ENCODE peak calls at places on chromosomes 1 and 21, in ten cellular contexts. B is glutamatergic neuron; O is lower leg skin; Q is Peyer's patch; Z is GM06990; W is GM23338; K is AG09319; J is neural progenitor cell; U is heart left ventricle; I is CD8-positive, alpha-beta T cell. H is an unnamed sample.

GRCh38 chr1:47686731-47687617 is 249.1 kb downstream of the FOXD2 start:
- DNase-seq in J (no peak), U (no peak), K (no peak), B (no peak), Q (no peak), Z (no peak), I (no peak), W (peak; percentile 64), O (no peak), H (no peak)

GRCh38 chr1:215358356-215358755 is 208.7 kb upstream of the KCTD3 start:
- DNase-seq in Q (no peak), Z (no peak), O (no peak), K (no peak), B (no peak), I (no peak), W (no peak), U (no peak), J (no peak), H (no peak)

GRCh38 chr1:201011616-201012015 is 11.9 kb downstream of the KIF21B start:
- DNase-seq in U (no peak), J (no peak), W (no peak), Q (no peak), K (no peak), B (peak; percentile 46), Z (no peak), O (no peak), I (no peak), H (no peak)

GRCh38 chr1:91944087-91944486 is 5.1 kb upstream of the BRDT start:
- DNase-seq in Z (no peak), I (no peak), W (peak; percentile 76), K (no peak), O (no peak), Q (no peak), J (no peak), U (no peak), B (no peak), H (no peak)

GRCh38 chr21:32717851-32718316 is 9.9 kb downstream of the SYNJ1 start:
- DNase-seq in J (peak; percentile 58), Z (no peak), U (no peak), B (no peak), I (no peak), W (no peak), K (no peak), Q (no peak), O (no peak), H (no peak)

GRCh38 chr1:203306089-203306969 is 1.0 kb downstream of the BTG2 start:
- DNase-seq in Q (peak; percentile 70), U (peak; percentile 87), O (peak; percentile 86), W (no peak), J (peak; percentile 58), K (peak; percentile 60), Z (no peak), I (no peak), B (no peak), H (peak; percentile 77)

GRCh38 chr1:10046356-10047085 is 13.8 kb downstream of the UBE4B start:
- DNase-seq in I (no peak), J (peak; percentile 6), U (no peak), O (no peak), B (no peak), K (no peak), W (no peak), Q (no peak), Z (no peak), H (no peak)

GRCh38 chr1:174194451-174194850 is 35.1 kb downstream of the RABGAP1L start:
- DNase-seq in J (no peak), B (no peak), I (no peak), Z (no peak), K (no peak), U (no peak), Q (no peak), W (no peak), O (no peak), H (no peak)

GRCh38 chr21:44800103-44800502 is 1.5 kb downstream of the UBE2G2 start:
- DNase-seq in J (peak; percentile 52), Z (no peak), W (peak; percentile 67), Q (no peak), I (no peak), B (no peak), O (no peak), U (no peak), K (no peak), H (no peak)

DNA sequence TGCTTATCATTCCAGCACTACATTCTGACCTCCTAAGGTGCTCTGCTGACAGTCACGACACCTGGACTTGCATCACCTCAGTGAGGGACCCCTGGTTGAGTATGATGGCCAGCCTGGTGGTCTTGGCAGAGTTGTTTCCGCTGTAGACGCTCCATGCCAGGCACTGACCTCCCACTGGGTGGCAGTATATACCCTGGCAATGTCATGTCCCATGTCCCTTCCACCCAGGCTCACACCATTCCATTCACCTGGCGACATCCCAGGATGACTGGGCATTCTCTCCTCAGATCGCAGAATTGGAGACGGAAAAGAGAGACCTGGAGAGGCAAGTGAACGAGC is 5.0 kb downstream of the DNALI1 start:
- DNase-seq in Q (no peak), B (peak; percentile 36), I (no peak), Z (no peak), K (no peak), W (peak; percentile 66), J (peak; percentile 31), O (no peak), U (no peak), H (no peak)
- TF ChIP-seq CTCF in Q (peak; percentile 36), B (peak; percentile 48), I (peak; percentile 42), Z (peak; percentile 61), K (peak; percentile 55), W (peak; percentile 84), J (peak; percentile 57), O (no peak), U (no peak), H (peak; percentile 70)

DNA sequence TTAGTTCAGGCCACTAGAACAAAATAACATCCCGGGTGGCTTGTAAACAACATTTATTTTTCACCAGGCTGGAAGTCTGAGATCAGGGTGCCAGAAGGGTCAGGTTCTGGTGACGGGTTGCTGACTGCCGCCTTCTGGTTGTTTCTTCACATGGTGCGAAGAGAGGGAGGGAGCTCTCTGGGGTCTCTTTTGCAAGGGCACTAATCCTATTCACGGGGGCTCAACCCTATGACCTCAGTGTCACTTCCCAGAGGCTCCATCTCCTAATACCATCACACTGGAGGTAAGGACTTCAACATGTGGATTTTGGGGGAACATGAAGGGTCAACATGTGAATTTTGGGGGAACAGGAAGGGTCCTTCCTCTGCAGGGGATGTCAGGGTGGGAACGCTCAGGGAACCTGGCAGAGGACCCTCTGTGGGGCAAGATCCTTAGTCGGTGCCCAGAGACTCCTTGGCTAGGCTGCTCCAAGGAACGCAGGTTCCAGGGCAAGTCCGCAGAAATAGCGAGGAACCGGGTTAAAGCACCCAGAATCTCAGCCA is 8.7 kb upstream of the C2CD2 start:
- DNase-seq in U (no peak), W (no peak), J (peak; percentile 27), B (no peak), Z (no peak), K (no peak), O (no peak), Q (no peak), I (no peak), H (no peak)
- TF ChIP-seq CTCF in U (no peak), W (no peak), J (no peak), B (no peak), Z (no peak), K (no peak), O (no peak), Q (no peak), I (no peak), H (no peak)

GRCh38 chr1:8031176-8031785 is 5.2 kb upstream of the ERRFI1 start:
- DNase-seq in Z (no peak), O (no peak), B (no peak), I (no peak), J (peak; percentile 47), W (peak; percentile 49), K (no peak), Q (no peak), U (no peak), H (no peak)
- TF ChIP-seq CTCF in Z (peak; percentile 46), O (no peak), B (peak; percentile 65), I (peak; percentile 92), J (peak; percentile 77), W (no peak), K (peak; percentile 62), Q (peak; percentile 75), U (peak; percentile 91), H (peak; percentile 40)

GRCh38 chr1:20696397-20697333 is 21.1 kb downstream of the KIF17 start:
- DNase-seq in O (peak; percentile 85), Z (peak; percentile 70), W (peak; percentile 94), I (peak; percentile 54), J (peak; percentile 95), B (peak; percentile 92), Q (peak; percentile 90), U (peak; percentile 91), K (peak; percentile 85), H (peak; percentile 85)
- TF ChIP-seq CTCF in O (peak; percentile 5), Z (peak; percentile 96), W (peak; percentile 84), I (peak; percentile 98), J (peak; percentile 76), B (peak; percentile 99), Q (peak; percentile 86), U (peak; percentile 98), K (peak; percentile 86), H (peak; percentile 74)